ENCODE peak calls at places on chromosomes 13 and 19, in five cellular contexts. D is H1, Q is IMR-90, J is H9, K is mesendoderm. E is an unnamed sample.

GRCh38 chr13:101058841-101059240 is 357.5 kb downstream of the NALCN start:
- DNase-seq in D (no peak), Q (no peak), J (no peak), K (no peak), E (no peak)

GRCh38 chr19:20558571-20558970 is 7.0 kb downstream of the ZNF737 start:
- DNase-seq in D (no peak), Q (no peak), J (no peak), K (peak), E (no peak)

GRCh38 chr19:43776285-43776684 is 4.5 kb downstream of the KCNN4 start:
- DNase-seq in D (no peak), Q (no peak), J (no peak), K (no peak), E (no peak)

GRCh38 chr19:50777830-50778303 is 7.6 kb downstream of the GPR32 start:
- DNase-seq in D (no peak), Q (peak), J (peak), K (peak), E (no peak)

GRCh38 chr13:94710881-94711560 is 1.3 kb downstream of the SOX21 start:
- DNase-seq in D (peak), Q (no peak), J (peak), K (peak), E (no peak)

GRCh38 chr13:41492432-41493267 is 35.3 kb downstream of the RGCC start:
- DNase-seq in D (no peak), Q (no peak), J (no peak), K (no peak), E (no peak)

GRCh38 chr19:44677019-44677809 is 5.9 kb downstream of the CEACAM19 start:
- DNase-seq in D (peak), Q (peak), J (peak), K (peak), E (no peak)

GRCh38 chr19:4029247-4029614 is 21.7 kb downstream of the PIAS4 start:
- DNase-seq in D (no peak), Q (no peak), J (no peak), K (no peak), E (no peak)

GRCh38 chr19:51014242-51014641 is 5.3 kb downstream of the KLK10 start:
- DNase-seq in D (no peak), Q (no peak), J (no peak), K (no peak), E (no peak)

GRCh38 chr19:11535792-11536595 is 2.7 kb upstream of the CNN1 start:
- DNase-seq in D (peak), Q (peak), J (peak), K (peak), E (peak)

GRCh38 chr19:51697169-51697776 is 4.1 kb downstream of the SPACA6 start:
- DNase-seq in D (no peak), Q (no peak), J (no peak), K (no peak), E (no peak)

GRCh38 chr19:54158812-54159351 is 639 bp downstream of the LENG1 start:
- DNase-seq in D (no peak), Q (peak), J (no peak), K (no peak), E (no peak)

GRCh38 chr13:19927117-19927734 is 31.3 kb upstream of the ZMYM2 start:
- DNase-seq in D (no peak), Q (peak), J (no peak), K (peak), E (no peak)

GRCh38 chr13:40503026-40503425 is 163.4 kb downstream of the FOXO1 start:
- DNase-seq in D (no peak), Q (no peak), J (no peak), K (no peak), E (no peak)

GRCh38 chr19:58001895-58002369 is 688 bp downstream of the ZNF606 start:
- DNase-seq in D (no peak), Q (peak), J (no peak), K (peak), E (no peak)

GRCh38 chr13:74133657-74134201 is 475 bp downstream of the KLF12 start:
- DNase-seq in D (peak), Q (peak), J (peak), K (peak), E (peak)

GRCh38 chr19:35751839-35752745 is 3.7 kb downstream of the LIN37 start:
- DNase-seq in D (no peak), Q (no peak), J (no peak), K (no peak), E (no peak)

GRCh38 chr13:52980695-52981094 is 47.9 kb upstream of the OLFM4 start:
- DNase-seq in D (no peak), Q (no peak), J (no peak), K (no peak), E (no peak)

GRCh38 chr13:106477303-106477702 is 58.2 kb downstream of the EFNB2 start:
- DNase-seq in D (no peak), Q (no peak), J (no peak), K (no peak), E (no peak)

GRCh38 chr13:92843549-92843948 is 383.1 kb upstream of the GPC6 start:
- DNase-seq in D (no peak), Q (peak), J (no peak), K (no peak), E (no peak)

GRCh38 chr13:111950697-111951096 is 116.3 kb upstream of the SOX1 start:
- DNase-seq in D (no peak), Q (no peak), J (no peak), K (no peak), E (no peak)

DNA sequence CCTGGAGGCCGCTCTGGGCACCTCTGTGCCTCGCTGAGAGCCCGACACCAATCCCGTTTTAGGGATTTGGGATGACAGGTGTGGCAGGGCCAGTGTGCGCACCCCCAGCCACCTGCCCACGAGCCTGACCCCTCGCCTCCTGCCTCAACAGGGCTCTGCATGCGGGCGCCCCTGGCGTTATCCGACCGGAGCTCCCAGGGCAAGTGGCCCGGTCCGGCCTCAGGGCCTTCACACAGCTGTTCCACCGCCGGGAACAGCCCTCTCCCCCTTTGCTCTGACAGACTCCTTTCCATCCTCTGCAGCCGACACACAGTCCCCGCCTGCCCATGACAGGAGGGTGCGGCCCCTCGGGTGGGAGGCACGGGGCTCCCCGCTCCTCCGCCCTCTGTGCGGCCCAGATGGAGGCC is 7.1 kb upstream of the WDR18 start:
- DNase-seq in D (no peak), Q (no peak), J (no peak), K (no peak), E (no peak)
- H2BK15ac ChIP-seq in D (no peak), Q (no peak), J (no peak), K (no peak), E (no peak)

DNA sequence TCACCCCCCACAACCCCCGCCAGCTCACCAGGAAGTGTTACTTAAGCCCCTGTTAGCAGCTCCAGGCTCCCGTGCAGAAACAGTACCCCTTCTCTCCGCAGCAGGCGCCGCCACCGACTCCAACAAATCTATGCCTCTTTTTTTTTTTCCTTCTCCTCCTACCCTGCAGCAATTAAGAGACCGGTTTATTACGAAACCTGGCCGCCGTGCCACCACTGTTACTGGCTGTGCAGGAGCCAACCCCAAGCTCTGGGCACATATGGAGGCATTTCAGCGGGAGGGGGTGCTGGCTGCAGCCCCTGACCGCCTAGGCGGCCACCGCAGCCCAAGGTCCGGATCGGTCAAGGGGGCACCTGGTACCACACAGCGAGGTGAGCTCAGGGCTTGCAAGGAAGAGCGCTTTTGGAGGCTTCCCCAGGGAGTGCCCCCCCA is 2.4 kb downstream of the GADD45B start:
- DNase-seq in D (peak), Q (peak), J (no peak), K (peak), E (no peak)
- H2BK120ac ChIP-seq in D (no peak), Q (peak), J (no peak), K (no peak), E (no peak)

GRCh38 chr19:42306646-42307045 is 4.2 kb upstream of the PAFAH1B3 start:
- DNase-seq in D (peak), Q (no peak), J (peak), K (peak), E (no peak)

GRCh38 chr19:42297034-42297433 is 4.9 kb upstream of the PRR19 start:
- DNase-seq in D (no peak), Q (no peak), J (no peak), K (no peak), E (no peak)

GRCh38 chr19:42303101-42303464 is 659 bp upstream of the PAFAH1B3 start:
- DNase-seq in D (peak), Q (no peak), J (no peak), K (no peak), E (no peak)

GRCh38 chr19:42303876-42304275 is 1.5 kb upstream of the PAFAH1B3 start:
- DNase-seq in D (no peak), Q (no peak), J (no peak), K (no peak), E (no peak)

DNA sequence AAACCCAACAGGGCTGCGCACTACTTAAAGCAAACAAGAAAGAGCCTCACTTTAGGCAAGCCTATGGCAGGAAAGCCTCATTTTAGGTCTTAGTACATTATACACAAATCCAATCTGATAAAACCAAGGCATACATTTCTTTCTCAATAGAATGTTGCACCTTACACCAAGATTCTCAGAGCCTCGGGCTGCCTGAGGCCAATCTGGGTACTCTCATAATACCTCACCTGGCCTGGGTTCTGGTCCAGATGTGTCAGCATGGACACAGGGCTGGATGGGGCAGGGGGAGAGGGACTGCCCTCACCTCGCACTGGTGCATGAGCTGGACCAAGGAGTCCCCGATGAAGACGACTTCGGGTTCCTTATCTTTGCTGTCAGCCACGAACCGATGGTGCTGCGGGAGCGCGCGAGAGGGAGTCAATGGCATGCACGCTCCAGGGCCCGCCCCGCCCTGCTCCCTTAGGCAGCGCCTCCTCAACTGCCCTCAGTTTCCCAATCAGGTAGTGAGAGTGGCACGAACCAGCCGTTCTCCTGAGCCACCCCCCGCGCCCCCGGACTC is at the start of gene PRR19:
- DNase-seq in D (no peak), Q (no peak), J (no peak), K (peak), E (no peak)
- H2BK15ac ChIP-seq in D (peak), Q (peak), J (no peak), K (no peak), E (peak)

GRCh38 chr19:9939301-9939913 is 3.1 kb upstream of the OLFM2 start:
- DNase-seq in D (no peak), Q (peak), J (peak), K (no peak), E (no peak)

GRCh38 chr19:9937001-9937411 is 691 bp upstream of the OLFM2 start:
- DNase-seq in D (peak), Q (no peak), J (peak), K (no peak), E (no peak)

GRCh38 chr19:9934132-9934950 is 2.0 kb downstream of the OLFM2 start:
- DNase-seq in D (peak), Q (peak), J (peak), K (peak), E (peak)

GRCh38 chr19:9935409-9936062 is 779 bp downstream of the OLFM2 start:
- DNase-seq in D (peak), Q (no peak), J (peak), K (no peak), E (no peak)

DNA sequence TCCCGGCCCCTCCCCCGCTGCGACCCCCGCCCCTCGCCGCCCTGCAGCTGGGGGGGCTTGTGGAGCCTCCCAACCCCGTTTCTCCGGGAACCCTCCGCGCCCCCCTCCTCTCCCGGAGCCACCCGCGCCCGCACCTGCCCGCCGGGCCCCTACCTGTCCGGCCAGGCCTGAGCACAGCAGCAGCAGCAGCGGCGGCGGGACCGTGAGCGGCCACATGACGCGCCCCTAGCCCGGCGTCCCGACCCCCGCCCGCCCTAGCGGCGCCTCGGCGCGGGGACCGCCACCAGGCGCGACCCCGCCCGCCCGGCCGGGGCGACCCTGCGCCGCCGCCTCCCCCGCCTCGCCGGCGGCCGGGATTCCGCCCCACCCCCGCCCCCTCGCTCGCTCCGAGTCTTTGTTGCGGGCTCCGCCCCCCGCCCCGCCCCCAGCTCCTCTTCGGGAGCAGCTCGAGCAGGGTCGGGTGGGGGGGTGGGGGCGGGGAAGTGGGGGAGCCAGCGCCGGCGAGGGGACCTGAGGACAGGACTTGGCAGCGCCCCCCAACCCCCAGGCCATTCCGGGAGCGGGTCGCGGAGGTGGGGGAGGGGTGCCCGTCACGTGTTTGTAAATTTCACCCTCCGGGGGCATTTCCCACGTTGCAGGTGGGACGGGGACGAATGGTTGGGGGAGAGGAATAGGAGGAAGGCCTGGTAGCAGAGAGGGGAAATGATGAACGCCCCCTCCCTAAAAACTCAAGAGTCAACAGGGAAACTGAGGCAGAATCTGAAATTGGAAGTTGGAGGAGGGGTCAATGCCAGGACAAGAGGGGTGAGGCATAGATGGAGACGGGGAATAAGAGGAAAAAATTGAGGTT is at the start of gene OLFM2:
- DNase-seq in D (peak), Q (no peak), J (peak), K (peak), E (peak)
- H2BK120ac ChIP-seq in D (peak), Q (peak), J (no peak), K (peak), E (no peak)

GRCh38 chr19:34186205-34186604 is 13.9 kb downstream of the LSM14A start:
- DNase-seq in D (no peak), Q (no peak), J (no peak), K (no peak), E (no peak)
- H2BK15ac ChIP-seq in D (no peak), Q (no peak), J (no peak), K (no peak), E (no peak)

GRCh38 chr13:78035500-78035899 is 116.9 kb upstream of the EDNRB start:
- DNase-seq in D (no peak), Q (no peak), J (no peak), K (no peak), E (no peak)
- H2BK120ac ChIP-seq in D (no peak), Q (no peak), J (no peak), K (no peak), E (no peak)

GRCh38 chr19:19386373-19386869 is 19.1 kb upstream of the GATAD2A start:
- DNase-seq in D (peak), Q (no peak), J (no peak), K (no peak), E (no peak)
- H2BK15ac ChIP-seq in D (no peak), Q (no peak), J (no peak), K (no peak), E (peak)